ENCODE peak calls at places on chromosomes 5 and 9, in nine cellular contexts. R is GM12865; D is HepG2; W is hepatocyte; J is heart left ventricle; T is CD8-positive, alpha-beta T cell; O is coronary artery; U is left ventricle myocardium inferior; F is neural progenitor cell. Z is an unnamed sample.

GRCh38 chr9:130409250-130409649 is 35.5 kb upstream of the ASS1 start:
- DNase-seq in R (peak; percentile 8), D (no peak), W (no peak), J (no peak), T (no peak), O (no peak), U (no peak), F (no peak), Z (no peak)

GRCh38 chr9:135910757-135911156 is 3.4 kb upstream of the CAMSAP1 start:
- DNase-seq in R (no peak), D (no peak), W (no peak), J (no peak), T (no peak), O (no peak), U (no peak), F (no peak), Z (no peak)

GRCh38 chr9:18531127-18531526 is 57.2 kb downstream of the ADAMTSL1 start:
- DNase-seq in R (no peak), D (no peak), W (no peak), J (no peak), T (no peak), O (no peak), U (no peak), F (no peak), Z (no peak)

GRCh38 chr9:37840560-37841194 is 40.1 kb downstream of the DCAF10 start:
- DNase-seq in R (no peak), D (no peak), W (no peak), J (no peak), T (no peak), O (no peak), U (no peak), F (no peak), Z (no peak)

GRCh38 chr5:141150215-141150992 is 547 bp downstream of the PCDHB6 start:
- DNase-seq in R (no peak), D (no peak), W (no peak), J (no peak), T (no peak), O (no peak), U (no peak), F (no peak), Z (no peak)

GRCh38 chr9:7305677-7306076 is 493.9 kb downstream of the DMAC1 start:
- DNase-seq in R (no peak), D (no peak), W (no peak), J (no peak), T (no peak), O (no peak), U (no peak), F (no peak), Z (peak; percentile 53)

GRCh38 chr9:84230355-84231136 is 110.0 kb downstream of the SLC28A3 start:
- DNase-seq in R (no peak), D (no peak), W (peak; percentile 39), J (no peak), T (no peak), O (no peak), U (no peak), F (no peak), Z (no peak)

GRCh38 chr9:5920860-5921328 is 30.2 kb downstream of the MLANA start:
- DNase-seq in R (peak; percentile 48), D (no peak), W (no peak), J (no peak), T (no peak), O (no peak), U (no peak), F (no peak), Z (no peak)

GRCh38 chr5:127660048-127660733 is 11.3 kb downstream of the CTXN3 start:
- DNase-seq in R (no peak), D (no peak), W (no peak), J (no peak), T (no peak), O (no peak), U (no peak), F (peak; percentile 42), Z (no peak)

GRCh38 chr9:73073337-73074175 is 78.1 kb upstream of the ANXA1 start:
- DNase-seq in R (no peak), D (no peak), W (no peak), J (no peak), T (no peak), O (no peak), U (no peak), F (no peak), Z (no peak)

GRCh38 chr9:130184983-130185382 is 12.8 kb downstream of the NCS1 start:
- DNase-seq in R (no peak), D (no peak), W (no peak), J (no peak), T (no peak), O (no peak), U (no peak), F (no peak), Z (no peak)

GRCh38 chr9:125924351-125924750 is 177.2 kb downstream of the PBX3 start:
- DNase-seq in R (no peak), D (no peak), W (no peak), J (no peak), T (no peak), O (no peak), U (no peak), F (no peak), Z (no peak)

GRCh38 chr9:128190013-128190412 is 1.4 kb downstream of the CIZ1 start:
- DNase-seq in R (peak; percentile 28), D (no peak), W (no peak), J (no peak), T (no peak), O (no peak), U (no peak), F (no peak), Z (no peak)

GRCh38 chr9:99497641-99498040 is 275.6 kb downstream of the SEC61B start:
- DNase-seq in R (peak; percentile 53), D (no peak), W (no peak), J (no peak), T (no peak), O (no peak), U (no peak), F (no peak), Z (no peak)

GRCh38 chr5:112174959-112175594 is 244.0 kb downstream of the EPB41L4A start:
- DNase-seq in R (peak; percentile 73), D (peak; percentile 18), W (peak; percentile 75), J (peak; percentile 26), T (no peak), O (no peak), U (no peak), F (peak; percentile 74), Z (no peak)

GRCh38 chr5:59693492-59693891 is 200.0 kb downstream of the PDE4D start:
- DNase-seq in R (no peak), D (no peak), W (no peak), J (no peak), T (no peak), O (no peak), U (no peak), F (no peak), Z (no peak)

GRCh38 chr9:114619205-114619758 is 8.2 kb downstream of the TMEM268 start:
- DNase-seq in R (peak; percentile 64), D (no peak), W (no peak), J (no peak), T (no peak), O (no peak), U (no peak), F (no peak), Z (no peak)
- H3K4me3 ChIP-seq in R (peak overlapping the region; percentile 59), D (no peak overlapping the region), W (no peak overlapping the region), J (peak overlapping the region; percentile 12), T (peak overlapping the region; percentile 4), O (no peak overlapping the region), U (peak overlapping the region; percentile 24), F (no peak overlapping the region), Z (peak overlapping the region; percentile 35)

GRCh38 chr5:135039526-135040296 is 5.7 kb upstream of the PITX1 start:
- DNase-seq in R (no peak), D (no peak), W (peak; percentile 50), J (no peak), T (no peak), O (no peak), U (no peak), F (peak; percentile 67), Z (no peak)
- H3K4me3 ChIP-seq in R (no peak overlapping the region), D (no peak overlapping the region), W (peak overlapping the region; percentile 32), J (no peak overlapping the region), T (no peak overlapping the region), O (peak overlapping the region; percentile 61), U (peak overlapping the region; percentile 38), F (peak overlapping the region; percentile 37), Z (peak overlapping the region; percentile 49)

GRCh38 chr5:172879434-172879828 is 45.4 kb downstream of the ERGIC1 start:
- DNase-seq in R (no peak), D (no peak), W (no peak), J (no peak), T (no peak), O (no peak), U (no peak), F (no peak), Z (no peak)
- H3K4me3 ChIP-seq in R (no peak overlapping the region), D (no peak overlapping the region), W (no peak overlapping the region), J (no peak overlapping the region), T (no peak overlapping the region), O (peak overlapping the region; percentile 57), U (peak overlapping the region; percentile 28), F (no peak overlapping the region), Z (peak overlapping the region; percentile 36)

GRCh38 chr9:106616946-106617345 is 246.0 kb upstream of the ZNF462 start:
- DNase-seq in R (no peak), D (no peak), W (no peak), J (no peak), T (no peak), O (no peak), U (no peak), F (no peak), Z (no peak)

GRCh38 chr9:106619211-106619610 is 243.8 kb upstream of the ZNF462 start:
- DNase-seq in R (no peak), D (no peak), W (no peak), J (no peak), T (no peak), O (no peak), U (no peak), F (no peak), Z (no peak)

GRCh38 chr9:106620081-106620480 is 242.9 kb upstream of the ZNF462 start:
- DNase-seq in R (no peak), D (no peak), W (no peak), J (no peak), T (no peak), O (no peak), U (no peak), F (no peak), Z (no peak)

GRCh38 chr9:106613250-106613737 is 249.7 kb upstream of the ZNF462 start:
- DNase-seq in R (peak; percentile 2), D (no peak), W (peak; percentile 14), J (peak; percentile 38), T (no peak), O (no peak), U (peak; percentile 28), F (no peak), Z (no peak)

DNA sequence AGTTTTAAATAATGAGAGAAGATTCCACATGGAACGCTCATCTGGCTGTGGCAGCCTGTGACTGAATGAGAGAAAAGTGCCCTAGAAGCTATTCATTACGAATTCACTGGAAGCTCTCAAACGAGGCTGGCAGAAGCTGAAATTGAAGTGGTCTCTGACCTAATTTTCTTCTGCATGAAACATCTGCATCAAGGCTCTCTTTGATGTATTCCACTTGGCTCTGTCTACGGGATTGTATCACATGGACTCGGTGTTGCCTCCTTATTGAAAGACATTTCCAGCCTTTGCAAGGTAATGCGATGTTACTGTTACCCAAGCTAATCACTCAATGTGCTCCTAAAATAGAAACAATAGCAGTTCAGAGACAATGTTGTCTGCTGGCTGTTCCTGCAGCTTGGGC is 246.9 kb upstream of the ZNF462 start:
- DNase-seq in R (no peak), D (no peak), W (no peak), J (no peak), T (no peak), O (no peak), U (no peak), F (peak; percentile 8), Z (no peak)
- H3K4me3 ChIP-seq in R (no peak overlapping the region), D (no peak overlapping the region), W (no peak overlapping the region), J (no peak overlapping the region), T (no peak overlapping the region), O (no peak overlapping the region), U (no peak overlapping the region), F (no peak overlapping the region), Z (no peak overlapping the region)